ENCODE peak calls at places on chromosomes 11 and 22, in seven cellular contexts. W is upper lobe of right lung, T is GM06990, H is psoas muscle, N is kidney, L is brain microvascular endothelial cell, M is suprapubic skin. B is an unnamed sample.
A peak's percentile ranks its signal among the peaks of the same experiment; 100 is the strongest.

GRCh38 chr22:34579519-34579918 is 486.4 kb upstream of the ISX start:
- DNase-seq in W (no peak), T (no peak), H (no peak), N (no peak), L (no peak), M (no peak), B (no peak)

GRCh38 chr11:69156673-69157155 is 979 bp downstream of the SMIM38 start:
- DNase-seq in W (peak; percentile 82), T (no peak), H (no peak), N (no peak), L (no peak), M (no peak), B (no peak)

GRCh38 chr11:2531987-2532703 is 87.3 kb downstream of the KCNQ1 start:
- DNase-seq in W (peak; percentile 63), T (no peak), H (peak; percentile 52), N (peak; percentile 78), L (no peak), M (peak; percentile 70), B (no peak)

GRCh38 chr11:125588505-125588904 is 4.1 kb upstream of the STT3A start:
- DNase-seq in W (no peak), T (no peak), H (no peak), N (no peak), L (no peak), M (no peak), B (no peak)

GRCh38 chr22:19875531-19876313 is 21.0 kb upstream of the GNB1L start:
- DNase-seq in W (peak; percentile 60), T (peak; percentile 2), H (peak; percentile 39), N (peak; percentile 71), L (peak; percentile 52), M (peak; percentile 63), B (no peak)

GRCh38 chr11:23644443-23644842 is 784.2 kb upstream of the CCDC179 start:
- DNase-seq in W (no peak), T (no peak), H (no peak), N (no peak), L (no peak), M (no peak), B (no peak)

GRCh38 chr11:66855574-66856495 is 1.0 kb upstream of the LRFN4 start:
- DNase-seq in W (peak; percentile 98), T (peak; percentile 92), H (peak; percentile 98), N (peak; percentile 98), L (peak; percentile 76), M (peak; percentile 94), B (peak; percentile 48)

GRCh38 chr11:17266781-17267180 is 9.8 kb upstream of the NUCB2 start:
- DNase-seq in W (no peak), T (no peak), H (no peak), N (no peak), L (no peak), M (no peak), B (no peak)

GRCh38 chr11:130553306-130553705 is 104.9 kb downstream of the ADAMTS15 start:
- DNase-seq in W (no peak), T (no peak), H (no peak), N (no peak), L (no peak), M (no peak), B (peak; percentile 89)

GRCh38 chr11:70536051-70536877 is 137.9 kb downstream of the CTTN start:
- DNase-seq in W (peak; percentile 56), T (no peak), H (peak; percentile 7), N (peak; percentile 64), L (no peak), M (peak; percentile 29), B (no peak)

GRCh38 chr11:69920500-69921428 is 101.5 kb upstream of the FGF3 start:
- DNase-seq in W (peak; percentile 55), T (no peak), H (peak; percentile 26), N (peak; percentile 68), L (no peak), M (peak; percentile 44), B (no peak)

GRCh38 chr22:45505991-45506743 is 3.5 kb downstream of the FBLN1 start:
- DNase-seq in W (no peak), T (no peak), H (no peak), N (peak; percentile 41), L (no peak), M (no peak), B (no peak)

GRCh38 chr22:26395926-26396325 is 33.1 kb upstream of the ASPHD2 start:
- DNase-seq in W (no peak), T (no peak), H (no peak), N (no peak), L (no peak), M (no peak), B (no peak)

GRCh38 chr11:34316347-34317037 is 41.3 kb downstream of the ABTB2 start:
- DNase-seq in W (no peak), T (no peak), H (no peak), N (no peak), L (no peak), M (no peak), B (no peak)

GRCh38 chr11:57804466-57804865 is 42.9 kb downstream of the CTNND1 start:
- DNase-seq in W (no peak), T (no peak), H (no peak), N (no peak), L (no peak), M (no peak), B (no peak)

GRCh38 chr11:68032997-68033707 is 2.7 kb downstream of the NDUFS8 start:
- DNase-seq in W (peak; percentile 64), T (no peak), H (no peak), N (no peak), L (no peak), M (no peak), B (no peak)

GRCh38 chr11:68031136-68031459 is 617 bp downstream of the NDUFS8 start:
- DNase-seq in W (peak; percentile 71), T (no peak), H (no peak), N (no peak), L (no peak), M (no peak), B (no peak)

GRCh38 chr11:68030318-68031135 is at the start of gene NDUFS8:
- DNase-seq in W (peak; percentile 98), T (peak; percentile 92), H (peak; percentile 98), N (peak; percentile 98), L (peak; percentile 99), M (peak; percentile 98), B (peak; percentile 98)

GRCh38 chr11:68033708-68034045 is 3.2 kb downstream of the NDUFS8 start:
- DNase-seq in W (peak; percentile 72), T (no peak), H (peak; percentile 80), N (no peak), L (no peak), M (no peak), B (no peak)

DNA sequence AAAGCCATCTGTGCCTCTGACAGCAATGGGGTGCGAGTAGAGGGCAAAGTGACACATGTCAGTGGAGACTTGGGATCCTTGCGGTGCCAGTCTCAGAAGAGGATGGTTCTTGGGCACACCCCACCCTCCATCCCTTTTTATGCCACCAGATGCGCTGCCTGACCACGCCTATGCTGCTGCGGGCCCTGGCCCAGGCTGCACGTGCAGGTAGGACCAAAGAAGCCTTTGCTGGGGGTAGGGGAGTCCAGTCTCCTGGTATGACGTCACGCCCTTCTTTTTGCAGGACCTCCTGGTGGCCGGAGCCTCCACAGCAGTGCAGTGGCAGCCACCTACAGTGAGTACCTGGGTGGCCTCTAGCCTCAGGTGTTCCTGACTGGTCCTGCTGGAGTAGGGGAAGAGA is 1.5 kb downstream of the NDUFS8 start:
- DNase-seq in W (no peak), T (no peak), H (no peak), N (no peak), L (no peak), M (no peak), B (no peak)
- H3K4me3 ChIP-seq in W (no peak overlapping the region), T (peak overlapping the region; percentile 91), H (peak overlapping the region; percentile 86), N (peak overlapping the region; percentile 20), L (no peak overlapping the region), M (no peak overlapping the region), B (peak overlapping the region; percentile 87)

DNA sequence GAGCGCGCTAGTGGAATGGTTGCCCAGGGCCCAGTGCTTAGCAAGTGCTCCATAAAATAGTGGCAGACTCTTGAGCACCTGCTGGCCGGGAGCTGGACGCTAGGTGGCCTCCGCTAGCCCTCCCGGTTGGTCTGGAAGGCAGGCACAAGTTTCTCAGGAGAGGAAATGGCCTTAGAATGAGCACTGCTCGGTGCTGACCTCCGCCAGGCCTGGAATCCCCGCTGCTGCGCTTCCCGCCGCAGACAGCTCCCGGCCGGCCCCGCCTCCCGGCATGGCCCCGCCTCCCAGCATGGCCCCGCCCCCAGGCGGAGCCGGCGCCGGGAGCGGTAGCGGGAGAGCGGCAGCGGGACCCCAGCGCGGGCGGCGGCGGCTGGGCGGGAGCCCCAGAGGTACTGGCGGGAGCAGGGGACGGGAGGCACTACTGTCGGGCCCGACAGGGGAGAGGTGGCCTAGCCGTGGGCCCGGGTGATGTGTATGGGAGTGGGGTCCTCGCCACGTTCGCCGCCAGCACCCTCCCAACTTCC is at the start of gene SIPA1:
- DNase-seq in W (peak; percentile 87), T (peak; percentile 83), H (peak; percentile 87), N (peak; percentile 93), L (peak; percentile 81), M (no peak), B (peak; percentile 89)
- TF ChIP-seq CTCF in W (peak; percentile 55), T (peak; percentile 26), H (peak; percentile 45), N (peak; percentile 40), L (peak; percentile 82), M (no peak), B (peak; percentile 73)

DNA sequence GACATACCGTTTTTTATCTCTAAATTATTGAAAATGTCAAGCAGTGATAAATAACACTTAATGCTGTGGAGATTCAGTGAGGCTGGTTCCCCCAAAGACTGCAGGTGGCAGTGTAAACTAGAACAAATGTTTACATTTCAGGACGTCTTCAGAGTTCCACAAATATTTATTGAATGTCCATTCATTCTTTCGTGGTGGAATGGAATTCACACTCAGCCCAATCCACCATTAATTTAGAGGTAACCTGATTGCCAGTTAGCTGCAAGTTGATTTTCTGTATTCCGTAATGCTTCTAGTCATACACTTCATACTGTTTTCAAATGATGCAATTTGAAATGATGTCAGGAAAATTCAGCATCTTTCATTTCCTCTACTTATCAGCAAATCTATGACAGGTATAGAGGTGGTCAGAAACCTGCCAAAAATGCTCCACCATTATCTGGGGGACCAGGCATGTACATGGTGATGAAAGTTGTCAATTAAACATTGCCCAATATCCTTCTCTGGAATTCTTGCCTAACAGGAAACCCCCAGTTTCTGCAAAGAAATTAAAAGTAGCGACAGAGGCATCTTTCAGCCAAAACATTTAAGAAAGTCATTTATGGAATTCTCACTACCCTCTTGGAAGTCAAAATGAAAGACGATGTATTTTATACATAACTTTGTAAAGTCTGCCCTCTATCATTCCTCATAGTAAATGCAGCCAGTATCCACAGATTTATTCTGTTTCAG is 94.3 kb upstream of the BMAL1 start:
- DNase-seq in W (no peak), T (no peak), H (no peak), N (no peak), L (peak; percentile 28), M (no peak), B (peak; percentile 59)
- H3K4me3 ChIP-seq in W (no peak overlapping the region), T (no peak overlapping the region), H (no peak overlapping the region), N (peak overlapping the region; percentile 21), L (no peak overlapping the region), M (no peak overlapping the region), B (peak overlapping the region; percentile 17)

DNA sequence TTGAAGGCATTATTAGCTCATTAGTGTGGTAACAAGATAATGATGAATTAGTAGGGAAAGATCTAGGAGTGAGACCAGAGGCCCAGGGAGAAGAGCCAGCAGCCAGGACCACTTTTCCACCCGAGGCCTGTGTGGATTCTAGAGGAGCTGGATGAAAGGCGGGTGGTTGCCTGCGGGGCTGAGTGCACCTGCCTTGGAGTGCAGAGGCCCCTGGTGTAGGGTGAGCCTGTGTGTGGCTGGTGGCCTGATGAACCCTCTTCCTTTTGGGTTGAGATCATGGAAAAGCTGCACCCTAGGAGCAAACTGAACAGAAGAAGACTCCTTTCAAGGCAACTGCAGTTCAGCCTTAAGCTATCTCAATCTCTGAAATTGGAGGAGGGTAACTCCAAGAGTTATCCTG is 5.9 kb upstream of the TP53AIP1 start:
- DNase-seq in W (no peak), T (no peak), H (no peak), N (no peak), L (no peak), M (no peak), B (no peak)
- TF ChIP-seq CTCF in W (peak; percentile 23), T (peak; percentile 19), H (no peak), N (no peak), L (peak; percentile 42), M (no peak), B (peak; percentile 16)

B was measured in astrocyte of the cerebellum.